ENCODE peak calls at places on chromosome 1, in five cellular contexts. One of them, this sample, is unnamed.

GRCh38 chr1:36342426-36343185 is 19.2 kb upstream of the EVA1B start:
- DNase-seq in activated CD8-positive, alpha-beta T cell treated with anti-CD3 and anti-CD28 coated beads for 36 hours: peak
- DNase-seq in WTC11: peak
- DNase-seq in cardiac muscle cell: peak
- DNase-seq in colonic mucosa: peak
- DNase-seq in this sample: peak

GRCh38 chr1:205763979-205764378 is 11.3 kb downstream of the RAB29 start:
- DNase-seq in activated CD8-positive, alpha-beta T cell treated with anti-CD3 and anti-CD28 coated beads for 36 hours: no peak
- DNase-seq in WTC11: no peak
- DNase-seq in colonic mucosa: no peak
- DNase-seq in cardiac muscle cell: no peak
- DNase-seq in this sample: no peak

GRCh38 chr1:112866151-112866550 is 89.8 kb downstream of the SLC16A1 start:
- DNase-seq in WTC11: no peak
- DNase-seq in colonic mucosa: no peak
- DNase-seq in cardiac muscle cell: peak
- DNase-seq in activated CD8-positive, alpha-beta T cell treated with anti-CD3 and anti-CD28 coated beads for 36 hours: no peak
- DNase-seq in this sample: no peak

GRCh38 chr1:222182641-222183040 is 365.3 kb downstream of the HHIPL2 start:
- DNase-seq in WTC11: no peak
- DNase-seq in cardiac muscle cell: no peak
- DNase-seq in activated CD8-positive, alpha-beta T cell treated with anti-CD3 and anti-CD28 coated beads for 36 hours: no peak
- DNase-seq in colonic mucosa: no peak
- DNase-seq in this sample: no peak

GRCh38 chr1:213996320-213997022 is 8.7 kb downstream of the PROX1 start:
- DNase-seq in cardiac muscle cell: peak
- DNase-seq in WTC11: no peak
- DNase-seq in activated CD8-positive, alpha-beta T cell treated with anti-CD3 and anti-CD28 coated beads for 36 hours: no peak
- DNase-seq in colonic mucosa: no peak
- DNase-seq in this sample: no peak

GRCh38 chr1:210132582-210132981 is 100.0 kb upstream of the SERTAD4 start:
- DNase-seq in cardiac muscle cell: peak
- DNase-seq in WTC11: no peak
- DNase-seq in activated CD8-positive, alpha-beta T cell treated with anti-CD3 and anti-CD28 coated beads for 36 hours: no peak
- DNase-seq in colonic mucosa: no peak
- DNase-seq in this sample: peak

GRCh38 chr1:221892301-221892830 is 150.5 kb upstream of the DUSP10 start:
- DNase-seq in activated CD8-positive, alpha-beta T cell treated with anti-CD3 and anti-CD28 coated beads for 36 hours: no peak
- DNase-seq in cardiac muscle cell: no peak
- DNase-seq in colonic mucosa: no peak
- DNase-seq in WTC11: no peak
- DNase-seq in this sample: no peak

GRCh38 chr1:38728176-38728908 is 131.2 kb downstream of the RRAGC start:
- DNase-seq in WTC11: no peak
- DNase-seq in cardiac muscle cell: peak
- DNase-seq in colonic mucosa: peak
- DNase-seq in activated CD8-positive, alpha-beta T cell treated with anti-CD3 and anti-CD28 coated beads for 36 hours: peak
- DNase-seq in this sample: peak

GRCh38 chr1:54460346-54460745 is 54.2 kb upstream of the SSBP3 start:
- DNase-seq in cardiac muscle cell: no peak
- DNase-seq in WTC11: no peak
- DNase-seq in colonic mucosa: no peak
- DNase-seq in activated CD8-positive, alpha-beta T cell treated with anti-CD3 and anti-CD28 coated beads for 36 hours: peak
- DNase-seq in this sample: no peak

GRCh38 chr1:24043345-24044032 is 63.4 kb upstream of the SRSF10 start:
- DNase-seq in activated CD8-positive, alpha-beta T cell treated with anti-CD3 and anti-CD28 coated beads for 36 hours: no peak
- DNase-seq in cardiac muscle cell: no peak
- DNase-seq in WTC11: no peak
- DNase-seq in colonic mucosa: no peak
- DNase-seq in this sample: no peak

GRCh38 chr1:59349101-59349500 is 52.2 kb downstream of the FGGY start:
- DNase-seq in cardiac muscle cell: no peak
- DNase-seq in colonic mucosa: no peak
- DNase-seq in activated CD8-positive, alpha-beta T cell treated with anti-CD3 and anti-CD28 coated beads for 36 hours: no peak
- DNase-seq in WTC11: no peak
- DNase-seq in this sample: no peak

GRCh38 chr1:110607663-110608230 is 1.6 kb upstream of the KCNA2 start:
- DNase-seq in cardiac muscle cell: no peak
- DNase-seq in WTC11: peak
- DNase-seq in activated CD8-positive, alpha-beta T cell treated with anti-CD3 and anti-CD28 coated beads for 36 hours: no peak
- DNase-seq in colonic mucosa: no peak
- DNase-seq in this sample: no peak

GRCh38 chr1:18326171-18326950 is 154.4 kb upstream of the KLHDC7A start:
- DNase-seq in cardiac muscle cell: peak
- DNase-seq in activated CD8-positive, alpha-beta T cell treated with anti-CD3 and anti-CD28 coated beads for 36 hours: no peak
- DNase-seq in colonic mucosa: no peak
- DNase-seq in WTC11: no peak
- DNase-seq in this sample: no peak

GRCh38 chr1:201305815-201306214 is 22.5 kb downstream of the PKP1 start:
- DNase-seq in activated CD8-positive, alpha-beta T cell treated with anti-CD3 and anti-CD28 coated beads for 36 hours: no peak
- DNase-seq in colonic mucosa: no peak
- DNase-seq in cardiac muscle cell: no peak
- DNase-seq in WTC11: no peak
- DNase-seq in this sample: no peak

GRCh38 chr1:53529555-53529954 is 70.4 kb downstream of the DMRTB1 start:
- DNase-seq in colonic mucosa: no peak
- DNase-seq in cardiac muscle cell: no peak
- DNase-seq in WTC11: no peak
- DNase-seq in activated CD8-positive, alpha-beta T cell treated with anti-CD3 and anti-CD28 coated beads for 36 hours: no peak
- DNase-seq in this sample: no peak

GRCh38 chr1:147771216-147772125 is 11.1 kb upstream of the GJA5 start:
- DNase-seq in WTC11: no peak
- DNase-seq in colonic mucosa: no peak
- DNase-seq in cardiac muscle cell: peak
- DNase-seq in activated CD8-positive, alpha-beta T cell treated with anti-CD3 and anti-CD28 coated beads for 36 hours: no peak
- DNase-seq in this sample: no peak

GRCh38 chr1:47729685-47730084 is 267.5 kb downstream of the TRABD2B start:
- DNase-seq in activated CD8-positive, alpha-beta T cell treated with anti-CD3 and anti-CD28 coated beads for 36 hours: no peak
- DNase-seq in cardiac muscle cell: no peak
- DNase-seq in colonic mucosa: no peak
- DNase-seq in WTC11: no peak
- DNase-seq in this sample: no peak

GRCh38 chr1:241413386-241413785 is 56.4 kb upstream of the RGS7 start:
- DNase-seq in colonic mucosa: no peak
- DNase-seq in WTC11: no peak
- DNase-seq in activated CD8-positive, alpha-beta T cell treated with anti-CD3 and anti-CD28 coated beads for 36 hours: peak
- DNase-seq in cardiac muscle cell: peak
- DNase-seq in this sample: no peak

GRCh38 chr1:19705464-19705863 is 40.8 kb downstream of the HTR6 start:
- DNase-seq in colonic mucosa: no peak
- DNase-seq in activated CD8-positive, alpha-beta T cell treated with anti-CD3 and anti-CD28 coated beads for 36 hours: no peak
- DNase-seq in WTC11: no peak
- DNase-seq in cardiac muscle cell: no peak
- DNase-seq in this sample: no peak

GRCh38 chr1:2917284-2917683 is 104.0 kb upstream of the ACTRT2 start:
- DNase-seq in activated CD8-positive, alpha-beta T cell treated with anti-CD3 and anti-CD28 coated beads for 36 hours: no peak
- DNase-seq in WTC11: no peak
- DNase-seq in cardiac muscle cell: no peak
- DNase-seq in colonic mucosa: no peak
- DNase-seq in this sample: no peak

GRCh38 chr1:54490361-54491248 is 57.4 kb upstream of the ACOT11 start:
- DNase-seq in activated CD8-positive, alpha-beta T cell treated with anti-CD3 and anti-CD28 coated beads for 36 hours: no peak
- DNase-seq in WTC11: peak
- DNase-seq in colonic mucosa: peak
- DNase-seq in cardiac muscle cell: peak
- DNase-seq in this sample: no peak

GRCh38 chr1:24045766-24046165 is 65.6 kb upstream of the SRSF10 start:
- DNase-seq in WTC11: no peak
- DNase-seq in activated CD8-positive, alpha-beta T cell treated with anti-CD3 and anti-CD28 coated beads for 36 hours: no peak
- DNase-seq in cardiac muscle cell: peak
- DNase-seq in colonic mucosa: no peak
- DNase-seq in this sample: no peak

GRCh38 chr1:185096531-185096930 is 51.2 kb downstream of the RNF2 start:
- DNase-seq in cardiac muscle cell: no peak
- DNase-seq in activated CD8-positive, alpha-beta T cell treated with anti-CD3 and anti-CD28 coated beads for 36 hours: no peak
- DNase-seq in WTC11: no peak
- DNase-seq in colonic mucosa: no peak
- DNase-seq in this sample: no peak

GRCh38 chr1:7609311-7609994 is 161.6 kb upstream of the VAMP3 start:
- DNase-seq in cardiac muscle cell: no peak
- DNase-seq in WTC11: no peak
- DNase-seq in activated CD8-positive, alpha-beta T cell treated with anti-CD3 and anti-CD28 coated beads for 36 hours: no peak
- DNase-seq in colonic mucosa: no peak
- DNase-seq in this sample: no peak

GRCh38 chr1:119310301-119310700 is 58.3 kb upstream of the HAO2 start:
- DNase-seq in WTC11: no peak
- DNase-seq in activated CD8-positive, alpha-beta T cell treated with anti-CD3 and anti-CD28 coated beads for 36 hours: no peak
- DNase-seq in colonic mucosa: no peak
- DNase-seq in cardiac muscle cell: no peak
- DNase-seq in this sample: no peak

GRCh38 chr1:201348211-201348566 is 29.3 kb downstream of the TNNT2 start:
- DNase-seq in activated CD8-positive, alpha-beta T cell treated with anti-CD3 and anti-CD28 coated beads for 36 hours: peak
- DNase-seq in colonic mucosa: peak
- DNase-seq in cardiac muscle cell: peak
- DNase-seq in WTC11: peak
- DNase-seq in this sample: peak

GRCh38 chr1:150259758-150260669 is 2.4 kb downstream of the CA14 start:
- DNase-seq in activated CD8-positive, alpha-beta T cell treated with anti-CD3 and anti-CD28 coated beads for 36 hours: no peak
- DNase-seq in colonic mucosa: peak
- DNase-seq in WTC11: peak
- DNase-seq in cardiac muscle cell: peak
- DNase-seq in this sample: peak

GRCh38 chr1:156146006-156146748 is 7.2 kb upstream of the SEMA4A start:
- DNase-seq in activated CD8-positive, alpha-beta T cell treated with anti-CD3 and anti-CD28 coated beads for 36 hours: peak
- DNase-seq in WTC11: no peak
- DNase-seq in cardiac muscle cell: peak
- DNase-seq in colonic mucosa: no peak
- DNase-seq in this sample: no peak

DNA sequence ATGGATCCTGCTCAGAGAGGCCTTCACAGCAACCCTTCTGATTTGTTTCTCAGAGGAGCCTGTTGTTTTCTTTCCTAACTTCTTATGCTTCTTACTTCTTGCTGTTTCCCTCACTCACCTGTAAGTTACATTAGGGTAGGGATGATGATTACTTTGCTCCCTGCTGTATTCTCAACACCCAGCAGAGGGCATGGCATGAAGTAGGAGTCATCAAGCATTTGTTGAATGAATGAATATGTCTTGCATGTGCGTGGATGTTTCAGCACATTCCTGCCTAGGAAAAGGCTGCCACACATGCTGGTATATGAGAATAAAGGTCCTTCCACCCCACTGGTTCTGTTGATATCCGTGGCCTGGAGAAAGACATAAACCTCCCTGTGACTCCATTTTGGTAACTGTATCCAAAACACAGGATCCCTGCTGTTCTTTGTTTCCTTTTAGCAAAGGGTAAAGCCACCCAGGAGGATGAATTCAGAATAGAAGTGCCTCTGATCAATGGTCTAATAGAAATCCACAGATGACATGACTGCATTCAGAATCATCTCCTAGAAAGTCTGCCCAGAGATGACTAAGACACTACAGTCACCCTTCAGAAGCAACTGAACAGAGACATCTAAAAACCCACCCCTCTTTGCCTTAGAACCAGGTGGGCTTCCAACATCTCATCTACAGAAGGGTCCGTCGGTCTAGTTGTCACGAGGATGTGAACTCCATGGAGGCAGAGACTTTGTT is 168.8 kb downstream of the ZSCAN20 start:
- DNase-seq in activated CD8-positive, alpha-beta T cell treated with anti-CD3 and anti-CD28 coated beads for 36 hours: peak
- DNase-seq in WTC11: peak
- DNase-seq in colonic mucosa: no peak
- DNase-seq in cardiac muscle cell: peak
- DNase-seq in this sample: peak
- TF ChIP-seq CTCF in activated CD8-positive, alpha-beta T cell treated with anti-CD3 and anti-CD28 coated beads for 36 hours: peak
- TF ChIP-seq CTCF in WTC11: no peak
- TF ChIP-seq CTCF in colonic mucosa: peak
- TF ChIP-seq CTCF in cardiac muscle cell: peak
- TF ChIP-seq CTCF in this sample: peak

GRCh38 chr1:43619996-43620920 is 29.7 kb upstream of the KDM4A start:
- DNase-seq in cardiac muscle cell: no peak
- DNase-seq in WTC11: no peak
- DNase-seq in activated CD8-positive, alpha-beta T cell treated with anti-CD3 and anti-CD28 coated beads for 36 hours: no peak
- DNase-seq in colonic mucosa: no peak
- DNase-seq in this sample: no peak
- TF ChIP-seq CTCF in cardiac muscle cell: no peak
- TF ChIP-seq CTCF in WTC11: no peak
- TF ChIP-seq CTCF in activated CD8-positive, alpha-beta T cell treated with anti-CD3 and anti-CD28 coated beads for 36 hours: no peak
- TF ChIP-seq CTCF in colonic mucosa: no peak
- TF ChIP-seq CTCF in this sample: no peak

GRCh38 chr1:26500488-26501175 is 28.4 kb downstream of the HMGN2 start:
- DNase-seq in WTC11: peak
- DNase-seq in cardiac muscle cell: peak
- DNase-seq in activated CD8-positive, alpha-beta T cell treated with anti-CD3 and anti-CD28 coated beads for 36 hours: peak
- DNase-seq in colonic mucosa: peak
- DNase-seq in this sample: peak
- TF ChIP-seq CTCF in WTC11: no peak
- TF ChIP-seq CTCF in cardiac muscle cell: no peak
- TF ChIP-seq CTCF in activated CD8-positive, alpha-beta T cell treated with anti-CD3 and anti-CD28 coated beads for 36 hours: peak
- TF ChIP-seq CTCF in colonic mucosa: no peak
- TF ChIP-seq CTCF in this sample: peak

DNA sequence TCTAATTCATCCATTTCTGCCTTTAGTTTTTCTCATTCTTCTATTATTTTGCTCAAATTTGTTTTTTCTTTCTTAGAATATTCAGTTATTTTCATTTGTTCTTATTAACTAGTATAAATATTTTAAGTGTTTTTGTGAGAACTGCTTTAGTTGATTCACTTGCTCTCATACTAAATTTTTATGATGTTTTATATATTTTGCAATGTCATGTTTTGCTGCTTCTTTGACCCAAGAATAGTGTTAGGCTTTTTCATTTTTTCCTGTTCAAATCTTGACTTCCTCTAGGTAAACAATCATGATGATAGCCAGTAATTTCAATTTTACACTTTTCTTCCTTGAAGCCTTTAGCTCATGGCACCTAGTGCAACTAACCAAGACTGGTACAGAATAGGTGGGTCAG is 45.2 kb downstream of the MAN1A2 start:
- DNase-seq in colonic mucosa: no peak
- DNase-seq in cardiac muscle cell: no peak
- DNase-seq in WTC11: no peak
- DNase-seq in activated CD8-positive, alpha-beta T cell treated with anti-CD3 and anti-CD28 coated beads for 36 hours: no peak
- DNase-seq in this sample: no peak
- TF ChIP-seq CTCF in colonic mucosa: no peak
- TF ChIP-seq CTCF in cardiac muscle cell: no peak
- TF ChIP-seq CTCF in WTC11: no peak
- TF ChIP-seq CTCF in activated CD8-positive, alpha-beta T cell treated with anti-CD3 and anti-CD28 coated beads for 36 hours: no peak
- TF ChIP-seq CTCF in this sample: no peak

DNA sequence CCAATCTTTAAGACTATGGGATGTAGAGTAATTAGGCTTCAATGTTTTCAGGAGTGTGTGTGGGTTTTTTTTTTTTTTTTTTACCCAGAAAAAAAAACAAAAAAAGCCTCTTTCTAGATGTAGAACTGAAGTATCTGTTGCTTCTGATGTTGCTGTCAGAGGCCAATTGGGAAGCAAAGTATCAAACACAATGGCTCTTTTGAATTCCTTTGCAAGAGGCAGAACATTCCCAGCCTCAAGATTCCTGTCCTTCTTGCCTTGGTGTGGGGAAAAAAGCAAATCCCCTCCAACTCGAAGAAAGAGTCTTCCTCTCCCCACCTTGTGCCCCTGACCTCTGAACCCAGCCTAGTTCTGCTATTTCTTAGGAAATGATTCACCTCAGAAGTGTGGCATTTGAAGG is 55.4 kb upstream of the LMO4 start:
- DNase-seq in colonic mucosa: no peak
- DNase-seq in WTC11: no peak
- DNase-seq in cardiac muscle cell: no peak
- DNase-seq in activated CD8-positive, alpha-beta T cell treated with anti-CD3 and anti-CD28 coated beads for 36 hours: no peak
- DNase-seq in this sample: no peak
- TF ChIP-seq CTCF in colonic mucosa: no peak
- TF ChIP-seq CTCF in WTC11: no peak
- TF ChIP-seq CTCF in cardiac muscle cell: no peak
- TF ChIP-seq CTCF in activated CD8-positive, alpha-beta T cell treated with anti-CD3 and anti-CD28 coated beads for 36 hours: no peak
- TF ChIP-seq CTCF in this sample: no peak

This sample was measured in endothelial cell.